ENCODE peak calls at places on chromosomes 5 and 9, in seven cellular contexts. M is GM12891, T is stomach, J is endothelial cell of umbilical vein, V is gastrocnemius medialis, N is uterus, Y is body of pancreas. A is an unnamed sample.

GRCh38 chr5:6602441-6602840 is 30.4 kb downstream of the NSUN2 start:
- DNase-seq in V (no peak), T (no peak), Y (no peak), N (no peak), M (no peak), J (no peak), A (no peak)

GRCh38 chr5:1000329-1000728 is 8.3 kb upstream of the NKD2 start:
- DNase-seq in Y (no peak), N (peak; percentile 8), T (peak; percentile 10), V (no peak), M (no peak), J (no peak), A (no peak)

GRCh38 chr5:173925449-173926071 is 37.4 kb downstream of the CPEB4 start:
- DNase-seq in Y (peak; percentile 53), J (peak; percentile 70), T (no peak), V (no peak), N (no peak), M (no peak), A (no peak)

GRCh38 chr9:112061152-112061740 is 113.9 kb downstream of the SUSD1 start:
- DNase-seq in V (peak; percentile 46), M (peak; percentile 46), N (peak; percentile 50), J (peak; percentile 98), T (peak; percentile 55), Y (peak; percentile 32), A (peak; percentile 36)

GRCh38 chr5:1186351-1187233 is 14.8 kb upstream of the SLC6A19 start:
- DNase-seq in T (no peak), N (peak; percentile 6), J (no peak), M (no peak), V (no peak), Y (peak; percentile 23), A (no peak)

GRCh38 chr9:133403766-133404439 is 13.9 kb downstream of the REXO4 start:
- DNase-seq in M (peak; percentile 59), N (no peak), T (peak; percentile 74), V (no peak), Y (peak; percentile 69), J (peak; percentile 9), A (no peak)

GRCh38 chr5:5473224-5473623 is 50.7 kb downstream of the ICE1 start:
- DNase-seq in Y (no peak), T (no peak), V (no peak), M (no peak), J (no peak), N (no peak), A (no peak)

GRCh38 chr9:132214027-132214622 is 52.3 kb downstream of the NTNG2 start:
- DNase-seq in Y (peak; percentile 90), M (no peak), V (peak; percentile 25), J (peak; percentile 33), N (peak; percentile 81), T (peak; percentile 38), A (no peak)

GRCh38 chr9:7006417-7006816 is 248.6 kb downstream of the KDM4C start:
- DNase-seq in J (no peak), M (no peak), N (no peak), T (no peak), V (no peak), Y (no peak), A (no peak)

GRCh38 chr9:130208600-130209347 is 36.6 kb downstream of the NCS1 start:
- DNase-seq in J (no peak), M (no peak), Y (no peak), N (no peak), T (no peak), V (no peak), A (no peak)

GRCh38 chr5:175477440-175477839 is 920 bp upstream of the SFXN1 start:
- DNase-seq in T (no peak), M (no peak), J (no peak), Y (no peak), N (no peak), V (no peak), A (no peak)

GRCh38 chr5:173795601-173796000 is 92.5 kb upstream of the CPEB4 start:
- DNase-seq in V (no peak), M (no peak), Y (no peak), N (no peak), J (no peak), T (peak; percentile 56), A (no peak)

GRCh38 chr5:77770293-77771005 is 5.7 kb downstream of the TBCA start:
- DNase-seq in T (no peak), V (no peak), M (no peak), Y (no peak), J (no peak), N (no peak), A (no peak)

GRCh38 chr9:109619310-109619709 is 121.2 kb upstream of the PTPN3 start:
- DNase-seq in J (no peak), N (no peak), V (no peak), T (no peak), Y (no peak), M (no peak), A (no peak)

GRCh38 chr9:18424132-18424531 is 49.8 kb upstream of the ADAMTSL1 start:
- DNase-seq in M (no peak), Y (no peak), N (no peak), J (no peak), T (no peak), V (no peak), A (no peak)

GRCh38 chr5:180718810-180719453 is 20.9 kb downstream of the OR2Y1 start:
- DNase-seq in M (no peak), N (no peak), J (peak; percentile 46), Y (peak; percentile 13), V (no peak), T (no peak), A (no peak)

GRCh38 chr9:88076286-88077070 is 61.8 kb downstream of the SPATA31C2 start:
- DNase-seq in Y (peak; percentile 97), V (peak; percentile 5), J (peak; percentile 10), T (peak; percentile 96), M (peak; percentile 18), N (peak; percentile 80), A (no peak)

GRCh38 chr9:18442629-18443491 is 31.1 kb upstream of the ADAMTSL1 start:
- DNase-seq in V (peak; percentile 29), J (peak; percentile 87), N (peak; percentile 71), T (peak; percentile 77), Y (peak; percentile 77), M (peak; percentile 35), A (no peak)

GRCh38 chr9:38662763-38663593 is 42.6 kb upstream of the ANKRD18A start:
- DNase-seq in V (no peak), T (no peak), J (no peak), Y (no peak), M (no peak), N (no peak), A (no peak)

GRCh38 chr9:109816490-109816889 is 36.5 kb downstream of the PALM2AKAP2 start:
- DNase-seq in N (no peak), J (peak; percentile 60), Y (no peak), M (no peak), V (peak; percentile 22), T (no peak), A (no peak)

GRCh38 chr5:51226420-51226735 is 156.9 kb upstream of the ISL1 start:
- DNase-seq in N (no peak), J (no peak), V (no peak), M (no peak), Y (peak; percentile 20), T (peak; percentile 26), A (no peak)

GRCh38 chr5:168353216-168353957 is 61.9 kb downstream of the WWC1 start:
- DNase-seq in V (no peak), M (no peak), J (no peak), Y (peak; percentile 58), T (peak; percentile 84), N (no peak), A (no peak)

GRCh38 chr5:149694007-149694406 is 36.1 kb upstream of the PPARGC1B start:
- DNase-seq in T (no peak), J (no peak), M (no peak), Y (no peak), N (no peak), V (no peak), A (no peak)

GRCh38 chr9:107734231-107735014 is 244.9 kb upstream of the KLF4 start:
- DNase-seq in V (no peak), N (peak; percentile 53), J (no peak), M (no peak), T (no peak), Y (no peak), A (no peak)

GRCh38 chr5:57566914-57567313 is 84.3 kb upstream of the ACTBL2 start:
- DNase-seq in M (no peak), N (no peak), J (no peak), Y (no peak), T (no peak), V (no peak), A (no peak)

GRCh38 chr5:99104538-99105132 is 175.8 kb upstream of the CHD1 start:
- DNase-seq in Y (no peak), M (no peak), V (no peak), T (no peak), N (no peak), J (peak; percentile 67), A (no peak)

GRCh38 chr9:114370985-114371335 is 16.8 kb downstream of the AKNA start:
- DNase-seq in N (no peak), Y (no peak), T (no peak), V (no peak), J (no peak), M (no peak), A (no peak)
- TF ChIP-seq POLR2A in N (no peak), Y (no peak), T (no peak), V (no peak), J (no peak), M (no peak), A (no peak)

GRCh38 chr9:2621678-2622360 is at the start of gene VLDLR:
- DNase-seq in T (peak; percentile 61), M (peak; percentile 42), Y (peak; percentile 79), V (peak; percentile 30), J (peak; percentile 24), N (peak; percentile 67), A (no peak)
- TF ChIP-seq POLR2A in T (no peak), M (no peak), Y (peak; percentile 57), V (no peak), J (no peak), N (no peak), A (no peak)

GRCh38 chr5:55226027-55226933 is 835 bp downstream of the MCIDAS start:
- DNase-seq in T (peak; percentile 63), N (no peak), J (peak; percentile 51), V (no peak), M (peak; percentile 71), Y (peak; percentile 61), A (no peak)
- TF ChIP-seq POLR2A in T (no peak), N (no peak), J (no peak), V (no peak), M (no peak), Y (no peak), A (no peak)

GRCh38 chr9:136423432-136424146 is 13.1 kb downstream of the PMPCA start:
- DNase-seq in M (no peak), N (no peak), J (no peak), V (no peak), Y (no peak), T (no peak), A (no peak)

GRCh38 chr9:136422876-136423275 is 12.4 kb downstream of the PMPCA start:
- DNase-seq in Y (no peak), M (no peak), T (no peak), V (no peak), N (no peak), J (no peak), A (no peak)

GRCh38 chr9:136424750-136425362 is 14.4 kb downstream of the PMPCA start:
- DNase-seq in M (no peak), J (no peak), N (no peak), T (no peak), V (no peak), Y (no peak), A (no peak)

GRCh38 chr9:136419092-136419420 is 8.6 kb downstream of the PMPCA start:
- DNase-seq in M (no peak), Y (no peak), J (no peak), N (no peak), V (no peak), T (no peak), A (no peak)

GRCh38 chr9:136421791-136422190 is 11.3 kb downstream of the PMPCA start:
- DNase-seq in Y (no peak), J (no peak), V (no peak), N (no peak), T (no peak), M (no peak), A (no peak)
- TF ChIP-seq POLR2A in Y (no peak), J (no peak), V (no peak), N (no peak), T (no peak), M (no peak), A (no peak)